ENCODE peak calls at places on chromosome 1, in four cellular contexts. U is AG09309, W is mucosa of descending colon, A is astrocyte of the spinal cord. V is an unnamed sample.

GRCh38 chr1:27979151-27979858 is 19.5 kb downstream of the XKR8 start:
- DNase-seq in U (peak), W (no peak), A (peak), V (peak)

GRCh38 chr1:44949286-44949685 is 37.1 kb downstream of the EIF2B3 start:
- DNase-seq in U (no peak), W (no peak), A (no peak), V (no peak)

GRCh38 chr1:178796013-178796412 is 71.0 kb downstream of the RALGPS2 start:
- DNase-seq in U (no peak), W (no peak), A (no peak), V (no peak)

GRCh38 chr1:58573705-58574591 is 3.1 kb downstream of the TACSTD2 start:
- DNase-seq in U (no peak), W (no peak), A (no peak), V (no peak)

GRCh38 chr1:234162661-234163060 is 210.6 kb upstream of the COA6 start:
- DNase-seq in U (no peak), W (no peak), A (no peak), V (no peak)

GRCh38 chr1:175725684-175726083 is 17.7 kb downstream of the TNR start:
- DNase-seq in U (no peak), W (no peak), A (peak), V (peak)

GRCh38 chr1:93708734-93709481 is 27.3 kb upstream of the BCAR3 start:
- DNase-seq in U (no peak), W (no peak), A (peak), V (peak)

GRCh38 chr1:152347116-152347728 is 12.6 kb downstream of the FLG2 start:
- DNase-seq in U (peak), W (no peak), A (peak), V (peak)

GRCh38 chr1:198717510-198717909 is 78.7 kb downstream of the PTPRC start:
- DNase-seq in U (no peak), W (no peak), A (no peak), V (no peak)

GRCh38 chr1:26237230-26237966 is 3.4 kb downstream of the CEP85 start:
- DNase-seq in U (no peak), W (no peak), A (peak), V (peak)

GRCh38 chr1:1917304-1917976 is 1.6 kb downstream of the TMEM52 start:
- DNase-seq in U (no peak), W (no peak), A (no peak), V (no peak)

GRCh38 chr1:1917995-1918900 is 831 bp downstream of the TMEM52 start:
- DNase-seq in U (no peak), W (no peak), A (no peak), V (no peak)

GRCh38 chr1:1920057-1920607 is 1.1 kb upstream of the TMEM52 start:
- DNase-seq in U (no peak), W (no peak), A (no peak), V (no peak)

GRCh38 chr1:1919304-1920056 is 401 bp upstream of the TMEM52 start:
- DNase-seq in U (peak), W (peak), A (peak), V (peak)

GRCh38 chr1:1918901-1919303 is at the start of gene TMEM52:
- DNase-seq in U (no peak), W (no peak), A (no peak), V (no peak)
- TF ChIP-seq CTCF in U (no peak), W (no peak), A (no peak), V (no peak)

DNA sequence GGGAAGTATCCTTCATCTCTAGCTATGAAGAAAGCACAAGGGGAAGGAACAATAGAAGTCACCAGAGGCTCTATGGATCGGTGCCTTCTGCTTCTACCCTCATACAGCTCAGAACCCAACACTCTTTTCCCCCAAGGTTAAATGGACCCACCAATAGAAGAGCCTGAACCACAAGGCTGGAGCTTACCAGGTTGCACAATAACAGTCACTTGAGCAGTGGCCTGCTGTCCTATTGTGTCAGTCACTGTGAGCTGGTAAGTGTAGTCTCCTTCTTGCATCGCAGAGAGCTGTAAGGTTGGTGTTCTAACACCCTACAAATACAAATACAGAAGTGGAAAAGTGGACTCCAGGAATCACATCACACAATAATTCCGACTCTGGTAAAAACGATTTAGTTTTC is 103.0 kb downstream of the KIAA0319L start:
- DNase-seq in U (no peak), W (no peak), A (no peak), V (no peak)
- H3K4me3 ChIP-seq in U (no peak), W (no peak), A (no peak), V (no peak)

GRCh38 chr1:90964444-90965035 is 57.3 kb downstream of the ZNF644 start:
- DNase-seq in U (no peak), W (no peak), A (peak), V (peak)
- TF ChIP-seq CTCF in U (peak), W (no peak), A (peak), V (peak)

GRCh38 chr1:164765993-164766720 is 207.2 kb downstream of the PBX1 start:
- DNase-seq in U (no peak), W (no peak), A (peak), V (peak)
- H3K4me3 ChIP-seq in U (no peak), W (no peak), A (no peak), V (no peak)

GRCh38 chr1:214272964-214273533 is 7.9 kb upstream of the SMYD2 start:
- DNase-seq in U (no peak), W (no peak), A (no peak), V (no peak)

GRCh38 chr1:214270097-214270635 is 10.8 kb upstream of the SMYD2 start:
- DNase-seq in U (no peak), W (no peak), A (peak), V (peak)

GRCh38 chr1:214271995-214272731 is 8.8 kb upstream of the SMYD2 start:
- DNase-seq in U (no peak), W (no peak), A (no peak), V (no peak)

GRCh38 chr1:214276786-214277185 is 4.2 kb upstream of the SMYD2 start:
- DNase-seq in U (no peak), W (no peak), A (no peak), V (no peak)

DNA sequence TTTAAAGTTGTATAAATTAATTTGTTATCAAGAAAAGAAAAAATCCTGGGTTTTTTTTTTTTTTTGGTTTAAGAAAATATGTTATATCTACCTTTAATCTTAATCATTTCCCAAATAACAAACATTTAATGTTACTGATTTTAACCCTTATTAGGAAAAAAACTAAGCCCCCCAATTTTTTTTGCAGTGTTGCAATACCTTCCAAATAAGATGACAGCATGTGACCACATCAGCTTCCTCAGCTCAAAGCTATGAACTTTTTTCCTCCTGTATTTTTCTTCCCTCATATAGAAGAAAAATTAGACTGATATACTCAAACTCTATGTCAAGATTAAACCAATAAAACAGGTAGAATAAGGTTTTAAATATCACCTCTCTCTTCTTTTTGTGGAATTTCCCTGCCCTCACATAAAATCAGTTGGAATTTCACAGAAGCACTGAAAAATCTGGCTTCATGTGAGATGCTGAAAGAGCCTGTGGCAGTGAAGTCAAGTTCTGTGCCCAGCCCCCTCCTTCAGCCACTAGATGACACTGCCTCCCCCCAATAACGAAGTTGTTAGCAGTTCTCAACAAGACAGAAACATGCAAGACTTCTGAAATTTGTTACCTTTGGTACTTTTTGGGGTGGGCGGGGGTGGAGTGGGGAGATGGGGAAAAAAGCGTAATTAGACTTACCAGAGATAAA is 9.6 kb upstream of the SMYD2 start:
- DNase-seq in U (no peak), W (no peak), A (no peak), V (no peak)
- TF ChIP-seq CTCF in U (no peak), W (no peak), A (peak), V (no peak)